ENCODE peak calls at places on chromosomes 12 and 14, in four cellular contexts. One of them, this sample, is unnamed.

GRCh38 chr14:96117101-96117897 is 78.1 kb downstream of the C14orf132 start:
- DNase-seq in K562: no peak
- DNase-seq in H1: no peak
- DNase-seq in GM12878: no peak
- DNase-seq in this sample: peak

GRCh38 chr12:55720071-55720564 is at the start of gene RDH5:
- DNase-seq in K562: no peak
- DNase-seq in H1: no peak
- DNase-seq in GM12878: no peak
- DNase-seq in this sample: peak

GRCh38 chr12:25421651-25422150 is 131.4 kb downstream of the LMNTD1 start:
- DNase-seq in K562: no peak
- DNase-seq in H1: no peak
- DNase-seq in GM12878: no peak
- DNase-seq in this sample: peak

GRCh38 chr12:6333566-6333965 is 8.3 kb downstream of the TNFRSF1A start:
- DNase-seq in K562: no peak
- DNase-seq in H1: no peak
- DNase-seq in GM12878: no peak
- DNase-seq in this sample: peak

GRCh38 chr12:62192486-62193250 is 67.5 kb upstream of the USP15 start:
- DNase-seq in K562: peak
- DNase-seq in H1: no peak
- DNase-seq in GM12878: peak
- DNase-seq in this sample: peak

GRCh38 chr12:15772405-15773018 is 16.7 kb downstream of the EPS8 start:
- DNase-seq in K562: no peak
- DNase-seq in H1: no peak
- DNase-seq in GM12878: no peak
- DNase-seq in this sample: peak

GRCh38 chr14:78747809-78748208 is 577.6 kb downstream of the NRXN3 start:
- DNase-seq in K562: no peak
- DNase-seq in H1: no peak
- DNase-seq in GM12878: no peak
- DNase-seq in this sample: no peak

GRCh38 chr14:56271988-56272387 is 153.8 kb downstream of the PELI2 start:
- DNase-seq in K562: no peak
- DNase-seq in H1: no peak
- DNase-seq in GM12878: no peak
- DNase-seq in this sample: peak

GRCh38 chr12:27183342-27183741 is 60.7 kb upstream of the STK38L start:
- DNase-seq in K562: no peak
- DNase-seq in H1: no peak
- DNase-seq in GM12878: no peak
- DNase-seq in this sample: no peak

GRCh38 chr12:92468358-92469020 is 234.3 kb upstream of the PLEKHG7 start:
- DNase-seq in K562: no peak
- DNase-seq in H1: no peak
- DNase-seq in GM12878: no peak
- DNase-seq in this sample: no peak

GRCh38 chr12:5171701-5172100 is 128.0 kb downstream of the KCNA5 start:
- DNase-seq in K562: no peak
- DNase-seq in H1: peak
- DNase-seq in GM12878: no peak
- DNase-seq in this sample: peak

GRCh38 chr14:72554401-72554800 is 339.5 kb downstream of the DPF3 start:
- DNase-seq in K562: no peak
- DNase-seq in H1: no peak
- DNase-seq in GM12878: no peak
- DNase-seq in this sample: no peak

GRCh38 chr14:59474172-59474571 is 9.0 kb upstream of the GPR135 start:
- DNase-seq in K562: no peak
- DNase-seq in H1: no peak
- DNase-seq in GM12878: no peak
- DNase-seq in this sample: peak

GRCh38 chr12:120013659-120014380 is 24.8 kb downstream of the BICDL1 start:
- DNase-seq in K562: peak
- DNase-seq in H1: no peak
- DNase-seq in GM12878: peak
- DNase-seq in this sample: no peak

GRCh38 chr14:61107148-61107641 is 126.2 kb downstream of the SLC38A6 start:
- DNase-seq in K562: no peak
- DNase-seq in H1: no peak
- DNase-seq in GM12878: no peak
- DNase-seq in this sample: no peak

GRCh38 chr12:109645708-109646107 is 67.9 kb upstream of the FAM222A start:
- DNase-seq in K562: no peak
- DNase-seq in H1: no peak
- DNase-seq in GM12878: no peak
- DNase-seq in this sample: no peak

GRCh38 chr14:92922883-92923743 is at the start of gene CHGA:
- DNase-seq in K562: peak
- DNase-seq in H1: peak
- DNase-seq in GM12878: no peak
- DNase-seq in this sample: peak

GRCh38 chr12:53791735-53792326 is 40.1 kb upstream of the CISTR start:
- DNase-seq in K562: peak
- DNase-seq in H1: peak
- DNase-seq in GM12878: no peak
- DNase-seq in this sample: no peak

GRCh38 chr12:57111046-57111698 is at the start of gene STAT6:
- DNase-seq in K562: peak
- DNase-seq in H1: no peak
- DNase-seq in GM12878: no peak
- DNase-seq in this sample: peak

GRCh38 chr12:120688527-120689071 is 1.6 kb downstream of the MLEC start:
- DNase-seq in K562: no peak
- DNase-seq in H1: no peak
- DNase-seq in GM12878: no peak
- DNase-seq in this sample: no peak

GRCh38 chr12:107748472-107748871 is 12.5 kb downstream of the PRDM4 start:
- DNase-seq in K562: no peak
- DNase-seq in H1: no peak
- DNase-seq in GM12878: no peak
- DNase-seq in this sample: peak

GRCh38 chr12:1083888-1084262 is 92.9 kb downstream of the ERC1 start:
- DNase-seq in K562: no peak
- DNase-seq in H1: no peak
- DNase-seq in GM12878: no peak
- DNase-seq in this sample: peak

GRCh38 chr14:35390577-35391387 is 13.8 kb downstream of the NFKBIA start:
- DNase-seq in K562: peak
- DNase-seq in H1: no peak
- DNase-seq in GM12878: no peak
- DNase-seq in this sample: no peak

GRCh38 chr14:28143340-28143739 is 623.2 kb upstream of the FOXG1 start:
- DNase-seq in K562: no peak
- DNase-seq in H1: no peak
- DNase-seq in GM12878: no peak
- DNase-seq in this sample: no peak

GRCh38 chr14:103519043-103519836 is 3.4 kb downstream of the CKB start:
- DNase-seq in K562: peak
- DNase-seq in H1: no peak
- DNase-seq in GM12878: no peak
- DNase-seq in this sample: no peak

GRCh38 chr12:121668750-121669524 is 517 bp downstream of the MORN3 start:
- DNase-seq in K562: peak
- DNase-seq in H1: peak
- DNase-seq in GM12878: no peak
- DNase-seq in this sample: peak

GRCh38 chr12:10392394-10392930 is 2.6 kb upstream of the KLRK1 start:
- DNase-seq in K562: peak
- DNase-seq in H1: no peak
- DNase-seq in GM12878: peak
- DNase-seq in this sample: peak

GRCh38 chr14:86035882-86036281 is 505.9 kb downstream of the FLRT2 start:
- DNase-seq in K562: peak
- DNase-seq in H1: peak
- DNase-seq in GM12878: no peak
- DNase-seq in this sample: no peak

GRCh38 chr14:65462411-65462810 is 49.9 kb downstream of the FUT8 start:
- DNase-seq in K562: no peak
- DNase-seq in H1: no peak
- DNase-seq in GM12878: peak
- DNase-seq in this sample: peak

GRCh38 chr14:37550511-37550910 is 44.5 kb downstream of the FOXA1 start:
- DNase-seq in K562: no peak
- DNase-seq in H1: no peak
- DNase-seq in GM12878: no peak
- DNase-seq in this sample: peak

GRCh38 chr14:69298131-69299071 is 38.4 kb downstream of the GALNT16 start:
- DNase-seq in K562: no peak
- DNase-seq in H1: peak
- DNase-seq in GM12878: no peak
- DNase-seq in this sample: no peak

GRCh38 chr14:91805659-91806058 is 61.7 kb downstream of the TC2N start:
- DNase-seq in K562: no peak
- DNase-seq in H1: no peak
- DNase-seq in GM12878: no peak
- DNase-seq in this sample: no peak

GRCh38 chr14:91814317-91814716 is 53.0 kb downstream of the TC2N start:
- DNase-seq in K562: no peak
- DNase-seq in H1: no peak
- DNase-seq in GM12878: no peak
- DNase-seq in this sample: no peak

GRCh38 chr14:91806716-91807115 is 60.6 kb downstream of the TC2N start:
- DNase-seq in K562: no peak
- DNase-seq in H1: no peak
- DNase-seq in GM12878: no peak
- DNase-seq in this sample: no peak

DNA sequence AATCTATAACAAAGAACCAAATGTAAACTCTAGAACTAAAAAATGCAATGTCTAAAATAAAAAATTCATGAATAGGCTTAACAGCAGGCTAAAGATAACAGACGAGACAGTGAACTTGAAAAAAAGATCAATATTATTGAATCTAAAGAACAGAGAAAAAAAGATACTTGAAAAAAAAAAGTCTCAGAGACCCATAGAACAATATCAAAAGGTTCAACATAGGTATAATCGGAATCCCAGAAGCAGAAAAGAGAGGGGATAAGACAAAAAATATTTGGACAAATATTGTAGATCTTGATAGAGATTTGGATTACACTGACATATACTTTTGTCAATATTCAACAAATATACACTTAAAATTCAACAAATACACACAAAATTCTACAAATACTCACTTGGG is 56.6 kb downstream of the TC2N start:
- DNase-seq in K562: no peak
- DNase-seq in H1: no peak
- DNase-seq in GM12878: no peak
- DNase-seq in this sample: no peak
- TF ChIP-seq CHD1 in K562: no peak
- TF ChIP-seq CHD1 in H1: no peak
- TF ChIP-seq CHD1 in GM12878: no peak
- TF ChIP-seq CHD1 in this sample: no peak

DNA sequence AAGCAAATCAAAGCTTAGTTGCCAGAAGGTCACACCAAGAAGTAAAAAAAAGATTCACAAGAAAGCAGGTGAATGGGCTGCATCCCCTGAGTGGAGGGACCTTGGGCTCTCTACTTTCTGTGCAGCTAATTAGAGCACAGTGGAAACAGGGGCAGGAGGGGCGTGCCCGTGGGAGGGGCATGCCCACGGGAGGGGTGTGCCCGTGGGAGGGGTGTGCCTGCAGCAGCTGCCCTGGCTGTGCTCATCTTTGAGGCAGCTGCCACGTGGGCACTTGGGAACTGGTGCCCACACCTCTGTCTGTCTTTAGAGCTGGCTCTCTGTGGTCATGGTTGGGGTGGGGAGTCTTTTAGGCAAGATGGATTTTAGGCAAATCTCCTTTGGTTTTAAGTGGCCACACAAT is 60.0 kb downstream of the EML1 start:
- DNase-seq in K562: no peak
- DNase-seq in H1: no peak
- DNase-seq in GM12878: no peak
- DNase-seq in this sample: no peak
- TF ChIP-seq CHD1 in K562: no peak
- TF ChIP-seq CHD1 in H1: no peak
- TF ChIP-seq CHD1 in GM12878: no peak
- TF ChIP-seq CHD1 in this sample: no peak

GRCh38 chr14:100246809-100247428 is 8.0 kb downstream of the YY1 start:
- DNase-seq in K562: peak
- DNase-seq in H1: no peak
- DNase-seq in GM12878: no peak
- DNase-seq in this sample: peak
- TF ChIP-seq CHD1 in K562: no peak
- TF ChIP-seq CHD1 in H1: no peak
- TF ChIP-seq CHD1 in GM12878: no peak
- TF ChIP-seq CHD1 in this sample: no peak

DNA sequence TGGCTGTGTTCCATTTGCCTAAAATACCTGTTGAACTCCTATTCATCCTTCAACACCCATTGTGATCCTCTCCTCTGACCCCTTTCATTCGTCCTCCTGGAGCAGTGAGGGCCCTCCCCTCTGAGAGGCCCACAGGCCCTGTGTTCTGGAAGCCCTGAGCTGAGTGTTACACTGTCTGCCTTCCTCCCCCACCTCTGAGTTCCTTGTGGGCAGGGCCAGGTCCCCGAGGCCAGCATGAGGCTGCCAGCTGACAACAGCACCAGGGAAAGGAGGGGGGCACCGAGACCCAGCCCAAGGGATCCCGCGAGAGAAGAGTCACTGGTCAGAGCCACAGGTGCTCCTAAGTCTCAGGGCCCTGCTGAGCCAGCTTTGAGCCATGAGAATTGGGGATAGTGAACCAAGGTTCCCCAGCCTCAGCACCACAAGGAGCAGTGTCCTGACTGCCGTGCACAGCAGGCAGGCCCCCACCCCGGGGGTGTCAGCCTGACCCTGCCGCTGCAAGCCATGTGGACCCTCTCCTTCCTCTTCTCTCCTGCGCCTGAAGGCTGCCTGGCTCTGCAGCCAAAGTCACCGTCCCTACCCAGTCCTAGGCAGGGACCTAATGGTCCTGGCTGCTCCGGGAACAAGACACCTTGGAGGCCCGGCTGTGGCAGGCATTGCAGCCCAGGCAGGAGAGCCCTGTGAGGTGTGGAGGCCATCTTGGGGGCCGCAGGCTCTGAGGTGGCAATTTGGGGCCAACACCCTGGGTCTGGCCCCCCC is 52.5 kb downstream of the BEGAIN start:
- DNase-seq in K562: no peak
- DNase-seq in H1: no peak
- DNase-seq in GM12878: no peak
- DNase-seq in this sample: no peak
- TF ChIP-seq CHD1 in K562: no peak
- TF ChIP-seq CHD1 in H1: no peak
- TF ChIP-seq CHD1 in GM12878: no peak
- TF ChIP-seq CHD1 in this sample: no peak

DNA sequence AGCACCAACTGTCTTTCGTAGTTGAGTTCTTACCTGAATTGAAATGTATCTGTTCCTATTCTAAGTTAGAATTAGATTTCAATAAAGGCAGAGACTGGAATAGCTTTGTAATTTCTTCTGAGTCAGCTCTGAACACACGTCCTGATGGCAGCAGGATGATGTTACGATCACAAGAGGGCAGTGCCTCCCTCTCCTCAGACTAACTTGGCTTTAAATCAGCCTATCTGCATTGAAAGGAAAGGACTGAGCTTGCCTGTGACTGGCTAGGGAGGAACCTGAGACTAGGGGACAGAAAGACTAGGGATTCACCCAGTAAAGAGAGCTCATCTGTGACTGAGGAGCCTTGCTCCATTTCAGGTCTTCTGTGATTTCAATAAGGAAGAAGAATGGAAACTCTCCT is 323.7 kb upstream of the OR4E1 start:
- DNase-seq in K562: no peak
- DNase-seq in H1: no peak
- DNase-seq in GM12878: no peak
- DNase-seq in this sample: peak
- TF ChIP-seq CHD1 in K562: no peak
- TF ChIP-seq CHD1 in H1: no peak
- TF ChIP-seq CHD1 in GM12878: no peak
- TF ChIP-seq CHD1 in this sample: no peak

This sample was measured in IMR-90.